ENCODE peak calls at places on chromosomes 12 and 14, in four cellular contexts. One of them, this sample, is unnamed.

GRCh38 chr14:99383457-99384428 is 96.9 kb downstream of the SETD3 start:
- DNase-seq in upper lobe of left lung: no peak
- DNase-seq in coronary artery: no peak
- DNase-seq in AG10803: no peak
- DNase-seq in this sample: no peak

GRCh38 chr14:93824076-93824475 is 35.8 kb upstream of the PRIMA1 start:
- DNase-seq in upper lobe of left lung: no peak
- DNase-seq in coronary artery: no peak
- DNase-seq in AG10803: no peak
- DNase-seq in this sample: no peak

GRCh38 chr14:69739486-69739885 is 27.5 kb upstream of the SRSF5 start:
- DNase-seq in upper lobe of left lung: no peak
- DNase-seq in coronary artery: no peak
- DNase-seq in AG10803: no peak
- DNase-seq in this sample: no peak

GRCh38 chr12:8829128-8829524 is 6.7 kb downstream of the A2ML1 start:
- DNase-seq in upper lobe of left lung: no peak
- DNase-seq in coronary artery: no peak
- DNase-seq in AG10803: no peak
- DNase-seq in this sample: no peak

GRCh38 chr12:132487311-132487741 is 2.6 kb upstream of the FBRSL1 start:
- DNase-seq in upper lobe of left lung: peak
- DNase-seq in coronary artery: no peak
- DNase-seq in AG10803: no peak
- DNase-seq in this sample: no peak

GRCh38 chr12:46438719-46439319 is 66.2 kb upstream of the SLC38A2 start:
- DNase-seq in upper lobe of left lung: no peak
- DNase-seq in coronary artery: no peak
- DNase-seq in AG10803: no peak
- DNase-seq in this sample: no peak

GRCh38 chr12:22744197-22744596 is 119.2 kb downstream of the ETNK1 start:
- DNase-seq in upper lobe of left lung: no peak
- DNase-seq in coronary artery: no peak
- DNase-seq in AG10803: no peak
- DNase-seq in this sample: no peak

GRCh38 chr12:79900951-79901350 is 33.9 kb downstream of the PPP1R12A start:
- DNase-seq in upper lobe of left lung: no peak
- DNase-seq in coronary artery: no peak
- DNase-seq in AG10803: peak
- DNase-seq in this sample: no peak

GRCh38 chr12:85509857-85510256 is 229.8 kb downstream of the ALX1 start:
- DNase-seq in upper lobe of left lung: no peak
- DNase-seq in coronary artery: no peak
- DNase-seq in AG10803: no peak
- DNase-seq in this sample: no peak

GRCh38 chr14:96051642-96052540 is 12.7 kb downstream of the C14orf132 start:
- DNase-seq in upper lobe of left lung: no peak
- DNase-seq in coronary artery: peak
- DNase-seq in AG10803: no peak
- DNase-seq in this sample: no peak

GRCh38 chr12:89709994-89710872 is 1.6 kb upstream of the ATP2B1 start:
- DNase-seq in upper lobe of left lung: no peak
- DNase-seq in coronary artery: peak
- DNase-seq in AG10803: peak
- DNase-seq in this sample: peak

GRCh38 chr12:92439397-92439779 is 263.4 kb upstream of the PLEKHG7 start:
- DNase-seq in upper lobe of left lung: no peak
- DNase-seq in coronary artery: no peak
- DNase-seq in AG10803: peak
- DNase-seq in this sample: no peak

GRCh38 chr12:111766608-111767361 is at the start of gene ALDH2:
- DNase-seq in upper lobe of left lung: peak
- DNase-seq in coronary artery: peak
- DNase-seq in AG10803: peak
- DNase-seq in this sample: peak

GRCh38 chr14:35416108-35416750 is 11.7 kb upstream of the NFKBIA start:
- DNase-seq in upper lobe of left lung: no peak
- DNase-seq in coronary artery: no peak
- DNase-seq in AG10803: no peak
- DNase-seq in this sample: no peak

GRCh38 chr12:50933459-50934124 is 18.8 kb upstream of the HIGD1C start:
- DNase-seq in upper lobe of left lung: no peak
- DNase-seq in coronary artery: no peak
- DNase-seq in AG10803: no peak
- DNase-seq in this sample: no peak
- TF ChIP-seq CTCF in upper lobe of left lung: no peak
- TF ChIP-seq CTCF in coronary artery: no peak
- TF ChIP-seq CTCF in AG10803: no peak
- TF ChIP-seq CTCF in this sample: no peak

DNA sequence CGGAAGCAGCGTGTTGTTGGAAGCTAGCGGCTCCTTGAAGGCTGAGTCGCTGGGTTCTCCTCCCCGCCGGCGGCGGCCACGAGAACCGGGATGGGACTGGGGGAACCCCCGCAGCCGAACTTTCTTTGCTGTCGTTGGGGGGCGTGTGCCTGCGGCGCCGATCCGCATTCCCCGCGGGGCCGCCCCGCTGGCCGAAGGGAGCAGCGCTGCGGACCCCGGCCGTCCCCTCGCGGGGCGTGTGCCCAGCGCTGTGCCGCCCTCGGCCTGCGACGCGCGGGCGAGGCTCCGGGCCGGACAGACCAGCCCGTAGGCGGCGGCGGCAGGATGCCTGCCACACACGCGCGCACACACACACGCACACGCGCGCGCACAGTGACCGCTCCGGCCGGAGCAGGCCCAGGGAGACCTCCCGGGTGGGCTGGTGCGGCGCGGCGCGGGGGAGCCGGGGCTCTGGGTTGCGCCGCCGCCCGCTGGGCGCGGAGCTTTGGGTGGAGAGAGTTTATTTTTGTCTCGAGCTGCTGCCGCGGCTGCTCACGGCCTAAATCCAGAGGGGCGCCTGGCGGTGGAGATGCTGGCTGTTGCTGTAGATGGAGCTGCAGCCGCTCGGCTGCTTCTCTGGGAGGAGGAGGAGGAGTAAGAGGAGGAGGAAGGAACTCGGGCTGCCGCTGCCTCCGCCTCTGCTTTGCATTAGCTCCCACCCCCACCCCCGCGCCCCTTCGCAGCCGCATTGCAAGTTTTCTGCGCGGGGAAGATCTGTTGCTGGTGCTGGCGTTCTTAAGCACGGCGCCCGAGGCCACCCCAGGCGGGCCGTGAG is at the start of gene SAMD4A:
- DNase-seq in upper lobe of left lung: peak
- DNase-seq in coronary artery: peak
- DNase-seq in AG10803: peak
- DNase-seq in this sample: peak
- TF ChIP-seq CTCF in upper lobe of left lung: peak
- TF ChIP-seq CTCF in coronary artery: no peak
- TF ChIP-seq CTCF in AG10803: peak
- TF ChIP-seq CTCF in this sample: peak

DNA sequence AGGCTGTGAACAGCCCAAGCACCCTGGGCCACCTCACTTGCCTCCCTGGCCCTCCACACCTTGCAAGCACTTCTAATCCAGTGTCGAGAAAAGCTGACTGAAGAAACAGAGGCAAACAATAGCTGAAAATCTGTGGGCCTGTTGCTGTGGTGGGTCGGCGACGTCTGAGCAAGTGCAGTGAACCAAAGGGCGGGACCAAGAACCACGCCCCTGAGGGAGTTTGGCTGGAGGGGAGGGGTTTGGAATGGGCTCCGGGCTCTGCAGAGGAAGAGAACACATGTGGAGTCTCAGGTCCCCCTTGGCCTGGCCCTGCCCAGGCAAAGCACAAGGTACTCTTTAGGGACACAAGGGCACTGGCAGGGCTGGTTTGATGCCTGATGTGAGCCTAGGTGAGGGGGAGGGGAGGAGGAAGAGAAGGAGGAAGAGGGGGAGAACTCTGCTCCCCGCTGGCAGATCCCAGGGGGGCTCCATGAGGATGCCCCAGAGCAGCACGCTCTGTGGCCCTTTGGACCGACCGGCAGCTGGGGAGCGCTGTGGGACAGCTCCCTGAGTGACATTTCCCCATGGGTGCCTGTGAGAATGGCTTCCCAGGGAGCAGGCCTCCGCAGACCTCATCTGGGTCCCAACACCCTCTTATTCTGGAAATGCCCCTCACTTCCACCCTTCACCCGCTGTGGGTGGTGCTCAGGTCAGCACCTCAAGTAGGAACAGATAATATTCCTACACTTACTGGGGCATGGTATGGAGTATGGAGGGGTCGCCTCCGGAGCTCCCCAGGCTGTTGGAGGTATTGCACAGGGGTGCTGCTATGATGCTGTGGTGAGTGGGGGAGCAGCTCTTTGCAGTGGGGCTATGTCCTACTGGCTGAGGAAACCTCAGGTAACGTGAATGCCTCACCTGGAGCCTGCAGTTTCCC is 85.5 kb downstream of the CPSF2 start:
- DNase-seq in upper lobe of left lung: no peak
- DNase-seq in coronary artery: no peak
- DNase-seq in AG10803: no peak
- DNase-seq in this sample: no peak
- TF ChIP-seq CTCF in upper lobe of left lung: no peak
- TF ChIP-seq CTCF in coronary artery: no peak
- TF ChIP-seq CTCF in AG10803: no peak
- TF ChIP-seq CTCF in this sample: no peak

DNA sequence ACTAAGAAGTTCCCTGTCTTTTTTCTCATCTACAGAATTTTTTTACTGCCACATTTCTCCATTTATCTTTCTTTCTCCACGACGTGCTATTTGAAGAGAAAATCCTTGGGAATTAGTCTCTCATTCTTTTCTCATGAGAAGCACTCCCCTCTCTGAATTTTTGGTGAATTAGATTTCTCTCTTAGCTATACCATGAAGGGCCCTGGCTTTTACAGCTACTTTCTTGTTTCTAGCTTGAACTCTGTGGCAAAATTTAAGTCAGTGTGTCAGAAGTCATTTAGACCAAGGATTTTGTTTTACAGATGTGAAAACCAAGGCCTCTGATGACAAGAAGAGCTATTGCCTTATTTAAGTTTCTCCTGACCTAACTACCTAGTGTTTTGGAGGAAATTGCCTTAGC is 213.1 kb downstream of the AEBP2 start:
- DNase-seq in upper lobe of left lung: no peak
- DNase-seq in coronary artery: no peak
- DNase-seq in AG10803: peak
- DNase-seq in this sample: no peak
- TF ChIP-seq CTCF in upper lobe of left lung: no peak
- TF ChIP-seq CTCF in coronary artery: no peak
- TF ChIP-seq CTCF in AG10803: no peak
- TF ChIP-seq CTCF in this sample: no peak

GRCh38 chr12:88575361-88575959 is 4.8 kb downstream of the KITLG start:
- DNase-seq in upper lobe of left lung: no peak
- DNase-seq in coronary artery: no peak
- DNase-seq in AG10803: no peak
- DNase-seq in this sample: no peak

GRCh38 chr12:88578821-88579518 is 1.3 kb downstream of the KITLG start:
- DNase-seq in upper lobe of left lung: no peak
- DNase-seq in coronary artery: no peak
- DNase-seq in AG10803: no peak
- DNase-seq in this sample: peak

GRCh38 chr12:88578274-88578673 is 2.0 kb downstream of the KITLG start:
- DNase-seq in upper lobe of left lung: no peak
- DNase-seq in coronary artery: no peak
- DNase-seq in AG10803: no peak
- DNase-seq in this sample: peak

GRCh38 chr12:88579572-88579940 is 715 bp downstream of the KITLG start:
- DNase-seq in upper lobe of left lung: peak
- DNase-seq in coronary artery: no peak
- DNase-seq in AG10803: no peak
- DNase-seq in this sample: peak

DNA sequence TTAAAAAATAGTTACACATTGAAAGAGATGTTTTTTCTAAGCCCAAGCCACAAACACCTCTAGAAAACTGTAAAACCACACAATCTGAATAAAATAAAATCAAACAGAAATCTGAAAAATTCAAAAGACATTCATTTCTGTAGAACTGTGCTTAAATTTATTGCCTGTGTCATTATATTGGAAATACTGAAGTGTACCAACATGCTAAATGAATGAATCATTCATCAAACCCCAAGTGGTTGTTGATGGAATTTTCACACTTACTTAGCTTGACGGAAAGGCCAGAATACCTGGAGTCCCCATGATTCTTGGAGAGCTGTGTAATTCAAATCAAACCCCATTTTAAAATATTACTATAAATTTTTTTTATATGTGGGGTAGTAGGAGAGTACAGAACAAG is 2.7 kb downstream of the KITLG start:
- DNase-seq in upper lobe of left lung: no peak
- DNase-seq in coronary artery: no peak
- DNase-seq in AG10803: peak
- DNase-seq in this sample: no peak
- TF ChIP-seq CTCF in upper lobe of left lung: no peak
- TF ChIP-seq CTCF in coronary artery: no peak
- TF ChIP-seq CTCF in AG10803: peak
- TF ChIP-seq CTCF in this sample: peak

GRCh38 chr12:124398578-124399227 is 103.8 kb downstream of the RFLNA start:
- DNase-seq in upper lobe of left lung: no peak
- DNase-seq in coronary artery: peak
- DNase-seq in AG10803: no peak
- DNase-seq in this sample: no peak
- TF ChIP-seq CTCF in upper lobe of left lung: no peak
- TF ChIP-seq CTCF in coronary artery: no peak
- TF ChIP-seq CTCF in AG10803: no peak
- TF ChIP-seq CTCF in this sample: no peak

This sample was measured in neural crest cell.